ENCODE peak calls at places on chromosomes 7 and 10, in eight cellular contexts. V is hepatocyte, O is spleen, I is keratinocyte, R is body of pancreas, J is A549, B is AG10803, E is foreskin fibroblast. T is an unnamed sample.
A peak's percentile ranks its signal among the peaks of the same experiment; 100 is the strongest.

GRCh38 chr7:73890541-73891147 is 29.7 kb downstream of the TMEM270 start:
- DNase-seq in O (no peak), J (no peak), B (no peak), I (no peak), V (no peak), R (no peak), E (no peak), T (peak; percentile 29)

GRCh38 chr7:26083113-26083512 is 68.9 kb upstream of the NFE2L3 start:
- DNase-seq in B (no peak), E (no peak), R (no peak), J (no peak), V (peak; percentile 34), I (peak; percentile 41), O (no peak), T (no peak)

GRCh38 chr10:127618797-127619196 is 69.7 kb downstream of the NPS start:
- DNase-seq in B (no peak), J (no peak), V (no peak), O (no peak), R (no peak), I (no peak), E (no peak), T (no peak)

GRCh38 chr7:129343099-129343700 is 91.0 kb upstream of the STRIP2 start:
- DNase-seq in V (peak; percentile 57), E (peak; percentile 76), J (peak; percentile 57), R (no peak), B (peak; percentile 54), O (no peak), I (no peak), T (peak; percentile 61)

GRCh38 chr7:38909870-38910269 is 879 bp upstream of the VPS41 start:
- DNase-seq in B (no peak), E (no peak), R (no peak), I (no peak), J (no peak), O (no peak), V (no peak), T (no peak)

GRCh38 chr7:137925091-137925490 is 76.8 kb downstream of the CREB3L2 start:
- DNase-seq in J (no peak), R (no peak), E (peak; percentile 28), V (no peak), B (no peak), O (no peak), I (no peak), T (no peak)

GRCh38 chr10:32437334-32437733 is 8.6 kb upstream of the CCDC7 start:
- DNase-seq in V (no peak), I (no peak), R (no peak), J (no peak), E (peak; percentile 55), O (no peak), B (peak; percentile 16), T (no peak)

GRCh38 chr7:116075351-116076145 is 45.0 kb upstream of the TFEC start:
- DNase-seq in O (no peak), V (no peak), I (no peak), J (peak; percentile 6), E (no peak), R (no peak), B (peak; percentile 3), T (peak; percentile 45)

GRCh38 chr10:113026679-113027078 is 76.6 kb downstream of the TCF7L2 start:
- DNase-seq in I (no peak), R (no peak), V (no peak), J (no peak), E (no peak), O (no peak), B (peak; percentile 92), T (peak; percentile 91)

GRCh38 chr7:91784469-91784868 is 96.0 kb downstream of the MTERF1 start:
- DNase-seq in V (peak; percentile 58), O (no peak), R (no peak), I (no peak), B (peak; percentile 69), J (peak; percentile 44), E (peak; percentile 72), T (peak; percentile 62)

GRCh38 chr10:122164815-122165491 is 106.1 kb upstream of the BTBD16 start:
- DNase-seq in E (no peak), I (no peak), R (peak; percentile 46), J (no peak), V (peak; percentile 66), B (no peak), O (no peak), T (no peak)

GRCh38 chr7:24669971-24670591 is 87.2 kb downstream of the GSDME start:
- DNase-seq in V (no peak), E (no peak), I (no peak), R (no peak), B (no peak), O (no peak), J (no peak), T (no peak)

GRCh38 chr10:73376679-73377078 is 18.0 kb upstream of the CFAP70 start:
- DNase-seq in B (no peak), V (no peak), E (no peak), I (no peak), R (no peak), J (no peak), O (no peak), T (no peak)

GRCh38 chr7:42493436-42494198 is 256.6 kb upstream of the GLI3 start:
- DNase-seq in R (peak; percentile 41), J (peak; percentile 17), I (no peak), E (peak; percentile 94), V (peak; percentile 86), O (no peak), B (peak; percentile 85), T (peak; percentile 92)

GRCh38 chr10:68212721-68213352 is 19.1 kb downstream of the ATOH7 start:
- DNase-seq in E (peak; percentile 69), I (no peak), R (no peak), J (peak; percentile 33), V (peak; percentile 33), B (peak; percentile 45), O (no peak), T (peak; percentile 41)

GRCh38 chr10:61547297-61547696 is 94.1 kb upstream of the TMEM26 start:
- DNase-seq in O (no peak), B (no peak), R (no peak), I (no peak), E (no peak), V (no peak), J (no peak), T (no peak)
- TF ChIP-seq CTCF in O (no peak), B (no peak), R (no peak), I (no peak), E (no peak), V (no peak), J (no peak), T (no peak)

GRCh38 chr7:124032369-124033092 is at the start of gene TMEM229A:
- DNase-seq in E (peak; percentile 15), B (peak; percentile 14), R (peak; percentile 41), I (no peak), V (peak; percentile 84), O (peak; percentile 73), J (peak; percentile 25), T (peak; percentile 49)
- H3K4me3 ChIP-seq in E (no peak within 1 kb of the TSS), B (peak within 1 kb of the TSS; percentile 12), R (peak within 1 kb of the TSS; percentile 45), I (peak within 1 kb of the TSS; percentile 26), V (peak within 1 kb of the TSS; percentile 57), O (peak within 1 kb of the TSS; percentile 36), J (peak within 1 kb of the TSS; percentile 44), T (peak within 1 kb of the TSS; percentile 11)

GRCh38 chr10:17454181-17454800 is at the start of gene ST8SIA6:
- DNase-seq in V (peak; percentile 73), O (peak; percentile 87), B (peak; percentile 43), J (peak; percentile 37), I (no peak), E (peak; percentile 83), R (peak; percentile 21), T (peak; percentile 54)
- TF ChIP-seq CTCF in V (no peak), O (no peak), B (no peak), J (no peak), I (no peak), E (no peak), R (no peak), T (no peak)

GRCh38 chr10:133237241-133238065 is at the start of gene VENTX:
- DNase-seq in V (no peak), R (no peak), J (no peak), I (no peak), E (no peak), O (no peak), B (no peak), T (no peak)
- H3K4me3 ChIP-seq in V (no peak within 1 kb of the TSS), R (no peak within 1 kb of the TSS), J (peak within 1 kb of the TSS; percentile 28), I (no peak within 1 kb of the TSS), E (no peak within 1 kb of the TSS), O (peak within 1 kb of the TSS; percentile 35), B (no peak within 1 kb of the TSS), T (no peak within 1 kb of the TSS)

DNA sequence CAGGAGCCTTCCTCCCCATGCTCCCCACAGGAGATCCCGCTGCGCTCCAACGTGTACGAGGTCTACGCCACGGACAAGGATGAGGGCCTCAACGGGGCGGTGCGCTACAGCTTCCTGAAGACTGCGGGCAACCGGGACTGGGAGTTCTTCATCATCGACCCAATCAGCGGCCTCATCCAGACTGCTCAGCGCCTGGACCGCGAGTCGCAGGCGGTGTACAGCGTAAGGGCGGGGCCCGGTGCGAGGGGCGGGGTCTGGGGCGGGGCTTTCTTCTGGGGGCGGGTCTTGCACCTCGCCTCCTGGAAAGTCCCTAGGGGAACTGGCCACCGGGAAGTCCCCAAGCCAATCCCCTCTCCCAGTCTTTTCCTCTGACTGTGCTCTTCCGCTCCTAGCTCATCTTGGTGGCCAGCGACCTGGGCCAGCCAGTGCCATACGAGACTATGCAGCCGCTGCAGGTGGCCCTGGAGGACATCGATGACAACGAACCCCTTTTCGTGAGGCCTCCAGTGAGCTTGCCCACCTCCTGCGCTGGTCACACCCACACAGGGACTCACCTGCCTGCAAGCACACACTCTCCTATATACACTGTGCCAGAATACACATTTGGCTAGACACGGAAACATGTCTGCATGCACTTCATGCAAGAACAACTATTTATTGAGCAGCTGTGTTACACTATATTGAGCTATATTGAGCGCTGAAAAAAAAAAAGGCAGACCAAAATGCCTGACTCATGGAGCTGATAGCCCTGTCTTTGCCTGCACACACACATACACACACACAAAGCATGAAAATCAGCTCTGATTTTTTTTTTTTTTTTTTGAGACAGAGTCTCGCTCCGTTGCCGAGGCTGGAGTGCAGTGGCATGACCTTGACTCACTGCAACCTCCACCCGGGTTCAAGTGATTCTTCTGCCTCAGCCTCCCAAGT is 32.7 kb upstream of the VSIR start:
- DNase-seq in I (peak; percentile 9), O (peak; percentile 81), J (peak; percentile 22), E (peak; percentile 11), V (peak; percentile 35), B (no peak), R (no peak), T (peak; percentile 12)
- TF ChIP-seq CTCF in I (no peak), O (no peak), J (no peak), E (no peak), V (no peak), B (no peak), R (no peak), T (no peak)

GRCh38 chr7:83852136-83852535 is 203.2 kb upstream of the SEMA3E start:
- DNase-seq in B (no peak), R (no peak), E (no peak), J (peak; percentile 14), O (no peak), V (peak; percentile 23), I (peak; percentile 23), T (no peak)

GRCh38 chr7:83850941-83851340 is 202.0 kb upstream of the SEMA3E start:
- DNase-seq in O (no peak), R (no peak), J (no peak), I (no peak), V (no peak), E (no peak), B (no peak), T (no peak)

GRCh38 chr7:83850037-83850619 is 201.2 kb upstream of the SEMA3E start:
- DNase-seq in J (no peak), R (no peak), I (no peak), V (no peak), B (peak; percentile 9), E (peak; percentile 84), O (no peak), T (no peak)

GRCh38 chr7:83849135-83849534 is 200.2 kb upstream of the SEMA3E start:
- DNase-seq in V (peak; percentile 5), O (no peak), B (peak; percentile 53), I (no peak), E (peak; percentile 91), J (no peak), R (no peak), T (peak; percentile 47)

GRCh38 chr7:83851551-83851950 is 202.6 kb upstream of the SEMA3E start:
- DNase-seq in B (no peak), R (no peak), J (no peak), O (no peak), V (no peak), I (no peak), E (no peak), T (no peak)
- H3K4me3 ChIP-seq in B (no peak overlapping the region), R (no peak overlapping the region), J (no peak overlapping the region), O (no peak overlapping the region), V (no peak overlapping the region), I (no peak overlapping the region), E (no peak overlapping the region), T (no peak overlapping the region)